ENCODE peak calls at places on chromosomes 11 and 22, in six cellular contexts. One of them, this sample, is unnamed.

GRCh38 chr22:31954535-31955326 is 10.4 kb downstream of the YWHAH start:
- DNase-seq in endothelial cell of umbilical vein: no peak
- DNase-seq in stomach: no peak
- DNase-seq in suprapubic skin: no peak
- DNase-seq in spleen: peak; percentile 6
- DNase-seq in upper lobe of left lung: no peak
- DNase-seq in this sample: no peak

GRCh38 chr11:43359432-43359818 is 705 bp downstream of the TTC17 start:
- DNase-seq in spleen: no peak
- DNase-seq in suprapubic skin: no peak
- DNase-seq in endothelial cell of umbilical vein: peak; percentile 58
- DNase-seq in upper lobe of left lung: no peak
- DNase-seq in stomach: no peak
- DNase-seq in this sample: no peak

GRCh38 chr11:62805991-62806441 is 776 bp upstream of the NXF1 start:
- DNase-seq in stomach: no peak
- DNase-seq in upper lobe of left lung: no peak
- DNase-seq in suprapubic skin: no peak
- DNase-seq in spleen: no peak
- DNase-seq in endothelial cell of umbilical vein: no peak
- DNase-seq in this sample: no peak

GRCh38 chr11:111694851-111695250 is 71.3 kb downstream of the PPP2R1B start:
- DNase-seq in spleen: no peak
- DNase-seq in endothelial cell of umbilical vein: peak; percentile 26
- DNase-seq in suprapubic skin: no peak
- DNase-seq in upper lobe of left lung: no peak
- DNase-seq in stomach: no peak
- DNase-seq in this sample: no peak

GRCh38 chr11:83092488-83093384 is 21.0 kb upstream of the RAB30 start:
- DNase-seq in endothelial cell of umbilical vein: peak; percentile 34
- DNase-seq in suprapubic skin: no peak
- DNase-seq in spleen: no peak
- DNase-seq in upper lobe of left lung: no peak
- DNase-seq in stomach: peak; percentile 78
- DNase-seq in this sample: no peak

GRCh38 chr11:27201454-27202302 is 161.1 kb downstream of the BBOX1 start:
- DNase-seq in spleen: no peak
- DNase-seq in stomach: peak; percentile 93
- DNase-seq in endothelial cell of umbilical vein: no peak
- DNase-seq in suprapubic skin: peak; percentile 89
- DNase-seq in upper lobe of left lung: no peak
- DNase-seq in this sample: no peak

GRCh38 chr11:73167555-73167954 is 25.4 kb upstream of the FCHSD2 start:
- DNase-seq in suprapubic skin: no peak
- DNase-seq in endothelial cell of umbilical vein: peak; percentile 41
- DNase-seq in stomach: no peak
- DNase-seq in spleen: peak; percentile 38
- DNase-seq in upper lobe of left lung: no peak
- DNase-seq in this sample: no peak

GRCh38 chr22:36619797-36620390 is 83.7 kb downstream of the CACNG2 start:
- DNase-seq in upper lobe of left lung: no peak
- DNase-seq in spleen: no peak
- DNase-seq in endothelial cell of umbilical vein: no peak
- DNase-seq in suprapubic skin: no peak
- DNase-seq in stomach: no peak
- DNase-seq in this sample: no peak

GRCh38 chr22:29456211-29456671 is 17.9 kb downstream of the RFPL1 start:
- DNase-seq in endothelial cell of umbilical vein: no peak
- DNase-seq in upper lobe of left lung: no peak
- DNase-seq in stomach: no peak
- DNase-seq in suprapubic skin: no peak
- DNase-seq in spleen: no peak
- DNase-seq in this sample: no peak

GRCh38 chr11:109075976-109076375 is 346.0 kb upstream of the C11orf87 start:
- DNase-seq in spleen: no peak
- DNase-seq in stomach: no peak
- DNase-seq in suprapubic skin: no peak
- DNase-seq in upper lobe of left lung: no peak
- DNase-seq in endothelial cell of umbilical vein: no peak
- DNase-seq in this sample: no peak

GRCh38 chr11:13955971-13956421 is 6.5 kb upstream of the SPON1 start:
- DNase-seq in stomach: peak; percentile 66
- DNase-seq in endothelial cell of umbilical vein: peak; percentile 56
- DNase-seq in upper lobe of left lung: no peak
- DNase-seq in suprapubic skin: no peak
- DNase-seq in spleen: no peak
- DNase-seq in this sample: peak; percentile 86

GRCh38 chr11:1226226-1226961 is 3.5 kb downstream of the MUC5B start:
- DNase-seq in endothelial cell of umbilical vein: no peak
- DNase-seq in upper lobe of left lung: peak; percentile 74
- DNase-seq in suprapubic skin: peak; percentile 62
- DNase-seq in stomach: no peak
- DNase-seq in spleen: peak; percentile 76
- DNase-seq in this sample: no peak

GRCh38 chr11:2445107-2445947 is 519 bp downstream of the KCNQ1 start:
- DNase-seq in upper lobe of left lung: peak; percentile 91
- DNase-seq in suprapubic skin: peak; percentile 58
- DNase-seq in spleen: peak; percentile 89
- DNase-seq in stomach: peak; percentile 55
- DNase-seq in endothelial cell of umbilical vein: no peak
- DNase-seq in this sample: no peak

GRCh38 chr22:31637938-31638618 is 23.9 kb downstream of the PISD start:
- DNase-seq in spleen: peak; percentile 89
- DNase-seq in suprapubic skin: no peak
- DNase-seq in stomach: no peak
- DNase-seq in endothelial cell of umbilical vein: peak; percentile 25
- DNase-seq in upper lobe of left lung: peak; percentile 55
- DNase-seq in this sample: no peak

GRCh38 chr11:2833938-2834892 is 51.4 kb downstream of the CDKN1C start:
- DNase-seq in suprapubic skin: no peak
- DNase-seq in stomach: no peak
- DNase-seq in upper lobe of left lung: peak; percentile 50
- DNase-seq in endothelial cell of umbilical vein: no peak
- DNase-seq in spleen: no peak
- DNase-seq in this sample: no peak

GRCh38 chr22:39545310-39546063 is 12.9 kb upstream of the RPS19BP1 start:
- DNase-seq in spleen: no peak
- DNase-seq in suprapubic skin: no peak
- DNase-seq in upper lobe of left lung: peak; percentile 90
- DNase-seq in stomach: no peak
- DNase-seq in endothelial cell of umbilical vein: peak; percentile 34
- DNase-seq in this sample: no peak

GRCh38 chr22:49155039-49155808 is 672.4 kb downstream of the BRD1 start:
- DNase-seq in suprapubic skin: no peak
- DNase-seq in stomach: no peak
- DNase-seq in upper lobe of left lung: no peak
- DNase-seq in endothelial cell of umbilical vein: no peak
- DNase-seq in spleen: peak; percentile 44
- DNase-seq in this sample: no peak

GRCh38 chr11:46149342-46149741 is 28.1 kb upstream of the PHF21A start:
- DNase-seq in spleen: peak; percentile 70
- DNase-seq in suprapubic skin: no peak
- DNase-seq in stomach: no peak
- DNase-seq in upper lobe of left lung: peak; percentile 46
- DNase-seq in endothelial cell of umbilical vein: no peak
- DNase-seq in this sample: no peak

GRCh38 chr11:8801121-8801520 is 109.9 kb upstream of the AKIP1 start:
- DNase-seq in upper lobe of left lung: no peak
- DNase-seq in stomach: no peak
- DNase-seq in spleen: no peak
- DNase-seq in suprapubic skin: no peak
- DNase-seq in endothelial cell of umbilical vein: no peak
- DNase-seq in this sample: no peak

GRCh38 chr11:210122-210802 is 2.8 kb downstream of the RIC8A start:
- DNase-seq in spleen: no peak
- DNase-seq in upper lobe of left lung: no peak
- DNase-seq in stomach: peak; percentile 18
- DNase-seq in endothelial cell of umbilical vein: no peak
- DNase-seq in suprapubic skin: peak; percentile 56
- DNase-seq in this sample: no peak

GRCh38 chr11:132396318-132396717 is 1025.9 kb downstream of the NTM start:
- DNase-seq in upper lobe of left lung: no peak
- DNase-seq in spleen: no peak
- DNase-seq in endothelial cell of umbilical vein: no peak
- DNase-seq in suprapubic skin: no peak
- DNase-seq in stomach: no peak
- DNase-seq in this sample: no peak

GRCh38 chr11:12777208-12777874 is 103.1 kb downstream of the TEAD1 start:
- DNase-seq in stomach: no peak
- DNase-seq in spleen: no peak
- DNase-seq in endothelial cell of umbilical vein: no peak
- DNase-seq in suprapubic skin: no peak
- DNase-seq in upper lobe of left lung: no peak
- DNase-seq in this sample: no peak

GRCh38 chr11:116581349-116581748 is 191.4 kb downstream of the BUD13 start:
- DNase-seq in endothelial cell of umbilical vein: no peak
- DNase-seq in suprapubic skin: no peak
- DNase-seq in spleen: no peak
- DNase-seq in stomach: no peak
- DNase-seq in upper lobe of left lung: no peak
- DNase-seq in this sample: no peak

GRCh38 chr11:31240340-31240904 is 129.1 kb downstream of the DCDC1 start:
- DNase-seq in spleen: no peak
- DNase-seq in suprapubic skin: no peak
- DNase-seq in stomach: no peak
- DNase-seq in endothelial cell of umbilical vein: peak; percentile 51
- DNase-seq in upper lobe of left lung: no peak
- DNase-seq in this sample: no peak

GRCh38 chr22:30021338-30021737 is 58.9 kb upstream of the HORMAD2 start:
- DNase-seq in endothelial cell of umbilical vein: no peak
- DNase-seq in stomach: no peak
- DNase-seq in suprapubic skin: no peak
- DNase-seq in upper lobe of left lung: no peak
- DNase-seq in spleen: no peak
- DNase-seq in this sample: no peak

GRCh38 chr22:19466126-19466716 is 12.8 kb downstream of the UFD1 start:
- DNase-seq in spleen: no peak
- DNase-seq in suprapubic skin: no peak
- DNase-seq in stomach: no peak
- DNase-seq in upper lobe of left lung: no peak
- DNase-seq in endothelial cell of umbilical vein: no peak
- DNase-seq in this sample: no peak

GRCh38 chr11:134226806-134227325 is 2.4 kb downstream of the VPS26B start:
- DNase-seq in upper lobe of left lung: no peak
- DNase-seq in endothelial cell of umbilical vein: peak; percentile 5
- DNase-seq in spleen: no peak
- DNase-seq in suprapubic skin: no peak
- DNase-seq in stomach: no peak
- DNase-seq in this sample: no peak

DNA sequence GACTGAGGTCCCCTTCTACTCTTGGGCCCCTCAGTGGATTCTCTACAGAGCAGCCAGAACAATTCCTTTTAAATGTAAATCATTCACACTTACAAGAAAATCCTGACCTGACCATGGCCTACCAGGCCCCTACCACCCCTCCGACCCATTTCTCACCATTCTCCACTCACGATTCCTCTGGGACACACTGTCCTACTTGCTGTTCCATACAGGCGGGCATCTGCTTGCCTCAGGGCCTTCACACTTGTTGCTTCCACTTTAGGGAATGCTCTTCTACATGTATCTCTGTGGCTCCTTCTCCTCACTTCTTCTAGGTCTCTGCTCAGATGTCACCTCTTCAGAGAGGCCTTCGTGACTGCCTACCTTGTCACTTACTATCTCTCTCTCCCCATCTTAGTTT is 3.4 kb downstream of the USH1C start:
- DNase-seq in stomach: no peak
- DNase-seq in upper lobe of left lung: no peak
- DNase-seq in suprapubic skin: no peak
- DNase-seq in spleen: no peak
- DNase-seq in endothelial cell of umbilical vein: no peak
- DNase-seq in this sample: no peak
- H3K4me1 ChIP-seq in stomach: peaks cover 7% of the 10 kb centered on the region
- H3K4me1 ChIP-seq in upper lobe of left lung: no peaks in the 10 kb centered on the region
- H3K4me1 ChIP-seq in suprapubic skin: peaks cover 6% of the 10 kb centered on the region
- H3K4me1 ChIP-seq in spleen: peaks cover 7% of the 10 kb centered on the region
- H3K4me1 ChIP-seq in endothelial cell of umbilical vein: no peaks in the 10 kb centered on the region
- H3K4me1 ChIP-seq in this sample: peaks cover 6% of the 10 kb centered on the region

DNA sequence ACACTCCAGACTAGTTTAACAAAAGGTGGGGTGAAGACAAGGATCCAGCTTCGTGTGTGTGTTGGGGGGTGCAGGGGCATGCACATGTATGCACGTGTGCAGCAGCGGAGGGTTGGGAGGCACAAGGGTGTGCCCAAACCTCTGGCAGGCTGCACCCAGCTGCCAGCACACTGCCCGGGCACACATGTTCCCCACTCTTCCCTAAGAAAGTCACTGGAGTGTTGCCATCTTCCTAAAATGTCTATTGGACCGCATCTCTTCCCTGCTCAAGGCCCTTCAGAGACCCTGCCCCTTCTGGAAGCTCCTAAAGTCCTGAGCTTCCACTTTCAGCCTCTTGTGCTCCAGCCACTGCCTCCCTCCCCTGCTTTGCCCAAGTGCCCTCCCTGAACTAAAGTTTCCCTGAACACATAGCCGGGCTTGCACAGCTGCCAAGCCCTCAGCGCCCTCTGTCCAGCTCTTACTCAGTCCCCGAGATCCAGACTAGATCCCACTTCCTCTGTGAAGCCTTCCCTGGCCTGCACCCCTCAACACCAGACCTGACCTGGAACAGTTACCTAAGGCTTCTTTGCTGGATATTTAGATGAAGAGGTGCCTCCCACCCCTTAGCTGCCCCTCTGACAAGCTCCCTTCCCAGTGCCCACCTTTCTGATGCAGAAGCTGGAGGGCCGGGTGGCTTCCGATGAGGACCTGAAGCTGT is 6.0 kb downstream of the CFL1 start:
- DNase-seq in spleen: no peak
- DNase-seq in stomach: no peak
- DNase-seq in upper lobe of left lung: no peak
- DNase-seq in suprapubic skin: peak; percentile 56
- DNase-seq in endothelial cell of umbilical vein: no peak
- DNase-seq in this sample: no peak
- TF ChIP-seq POLR2AphosphoS5 in spleen: peak; percentile 54
- TF ChIP-seq POLR2AphosphoS5 in stomach: no peak
- TF ChIP-seq POLR2AphosphoS5 in upper lobe of left lung: no peak
- TF ChIP-seq POLR2AphosphoS5 in suprapubic skin: no peak
- TF ChIP-seq POLR2AphosphoS5 in endothelial cell of umbilical vein: peak; percentile 45
- TF ChIP-seq POLR2AphosphoS5 in this sample: no peak

DNA sequence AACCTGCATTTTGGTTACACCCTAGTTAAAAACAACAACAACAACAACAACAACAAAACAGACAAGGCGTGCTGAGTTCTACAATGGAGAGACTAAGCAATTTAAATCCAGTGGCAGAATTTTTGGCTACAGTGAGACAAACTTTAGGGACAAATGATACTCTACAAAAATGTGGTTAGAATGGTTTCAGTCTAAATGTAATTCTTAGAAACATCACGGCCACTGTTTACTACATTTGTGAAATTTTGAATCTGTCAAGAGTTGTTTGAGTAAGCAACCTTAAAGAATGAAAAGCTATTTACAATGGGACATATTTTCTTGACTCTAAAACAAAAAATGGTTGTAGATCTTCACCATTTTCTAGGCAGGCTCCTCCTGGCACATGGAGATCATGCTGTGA is 259.4 kb downstream of the SWAP70 start:
- DNase-seq in endothelial cell of umbilical vein: no peak
- DNase-seq in suprapubic skin: no peak
- DNase-seq in stomach: no peak
- DNase-seq in spleen: no peak
- DNase-seq in upper lobe of left lung: no peak
- DNase-seq in this sample: no peak
- H3K4me1 ChIP-seq in endothelial cell of umbilical vein: no peaks in the 10 kb centered on the region
- H3K4me1 ChIP-seq in suprapubic skin: no peaks in the 10 kb centered on the region
- H3K4me1 ChIP-seq in stomach: no peaks in the 10 kb centered on the region
- H3K4me1 ChIP-seq in spleen: peaks cover 6% of the 10 kb centered on the region
- H3K4me1 ChIP-seq in upper lobe of left lung: no peaks in the 10 kb centered on the region
- H3K4me1 ChIP-seq in this sample: peaks cover 14% of the 10 kb centered on the region

GRCh38 chr11:36635463-36635862 is 37.4 kb upstream of the RAG2 start:
- DNase-seq in endothelial cell of umbilical vein: no peak
- DNase-seq in stomach: no peak
- DNase-seq in suprapubic skin: no peak
- DNase-seq in spleen: no peak
- DNase-seq in upper lobe of left lung: no peak
- DNase-seq in this sample: no peak
- TF ChIP-seq POLR2AphosphoS5 in endothelial cell of umbilical vein: no peak
- TF ChIP-seq POLR2AphosphoS5 in stomach: no peak
- TF ChIP-seq POLR2AphosphoS5 in suprapubic skin: no peak
- TF ChIP-seq POLR2AphosphoS5 in spleen: no peak
- TF ChIP-seq POLR2AphosphoS5 in upper lobe of left lung: no peak
- TF ChIP-seq POLR2AphosphoS5 in this sample: no peak